ENCODE peak calls at places on chromosomes 11 and 22, in nine cellular contexts. C is Calu3, Z is left lung, F is transverse colon, B is bronchial epithelial cell, Y is esophagus squamous epithelium, M is cardiac fibroblast, W is thoracic aorta, V is fibroblast of lung. Q is an unnamed sample.

GRCh38 chr11:26943636-26944035 is 50.3 kb upstream of the FIBIN start:
- DNase-seq in V (no peak), B (no peak), F (no peak), C (no peak), W (no peak), Y (no peak), Z (no peak), M (no peak), Q (no peak)

GRCh38 chr11:101127348-101127698 is 2.3 kb downstream of the PGR start:
- DNase-seq in W (no peak), F (peak), Z (peak), C (no peak), B (no peak), V (no peak), M (no peak), Y (no peak), Q (peak)

GRCh38 chr11:123056835-123057491 is 5.0 kb downstream of the HSPA8 start:
- DNase-seq in V (no peak), F (no peak), B (no peak), M (no peak), Y (no peak), W (no peak), C (no peak), Z (no peak), Q (no peak)

GRCh38 chr11:104609297-104609696 is 289.0 kb downstream of the CASP12 start:
- DNase-seq in M (peak), Y (no peak), F (peak), Z (no peak), W (no peak), B (peak), C (peak), V (peak), Q (peak)

GRCh38 chr22:25749420-25750169 is 7.6 kb downstream of the MYO18B start:
- DNase-seq in B (no peak), Y (no peak), F (no peak), C (no peak), W (no peak), V (peak), Z (no peak), M (peak), Q (peak)

GRCh38 chr11:1566381-1567051 is 5.6 kb downstream of the DUSP8 start:
- DNase-seq in Y (no peak), B (no peak), C (no peak), W (no peak), F (no peak), V (no peak), M (no peak), Z (peak), Q (no peak)

GRCh38 chr22:47043835-47044721 is 281.6 kb downstream of the TBC1D22A start:
- DNase-seq in V (peak), W (no peak), C (no peak), M (peak), Y (no peak), F (peak), B (no peak), Z (no peak), Q (no peak)

GRCh38 chr11:40722179-40722795 is 737.2 kb downstream of the LRRC4C start:
- DNase-seq in F (no peak), B (peak), C (no peak), V (peak), Y (no peak), W (no peak), M (peak), Z (no peak), Q (peak)

GRCh38 chr11:20367313-20367948 is 3.9 kb downstream of the HTATIP2 start:
- DNase-seq in C (peak), M (peak), F (peak), Y (no peak), W (no peak), B (peak), V (peak), Z (no peak), Q (no peak)

GRCh38 chr11:9664276-9665171 is 647 bp downstream of the SWAP70 start:
- DNase-seq in Z (peak), B (peak), F (peak), C (peak), Y (no peak), W (peak), M (peak), V (peak), Q (peak)

GRCh38 chr11:134001101-134001500 is 44.3 kb upstream of the IGSF9B start:
- DNase-seq in M (no peak), B (no peak), V (no peak), Y (no peak), F (no peak), W (no peak), Z (no peak), C (no peak), Q (no peak)

GRCh38 chr22:24428751-24429410 is 1.5 kb downstream of the ADORA2A start:
- DNase-seq in B (no peak), C (no peak), F (no peak), Z (peak), M (no peak), Y (no peak), W (no peak), V (no peak), Q (no peak)

GRCh38 chr11:120931057-120931779 is 92.7 kb upstream of the TBCEL start:
- DNase-seq in C (no peak), B (no peak), W (no peak), V (no peak), Y (no peak), Z (no peak), F (no peak), M (no peak), Q (no peak)

GRCh38 chr11:120929090-120929489 is 94.8 kb upstream of the TBCEL start:
- DNase-seq in C (no peak), B (no peak), F (no peak), Z (no peak), Y (no peak), M (no peak), W (no peak), V (peak), Q (no peak)

GRCh38 chr11:120925944-120926343 is 98.0 kb upstream of the TBCEL start:
- DNase-seq in Z (no peak), W (no peak), V (no peak), B (no peak), F (no peak), M (no peak), Y (no peak), C (no peak), Q (peak)

GRCh38 chr11:120929664-120930154 is 94.2 kb upstream of the TBCEL start:
- DNase-seq in V (peak), W (no peak), Z (no peak), M (peak), C (peak), Y (no peak), B (peak), F (peak), Q (peak)

GRCh38 chr11:120928506-120929062 is 95.3 kb upstream of the TBCEL start:
- DNase-seq in Y (no peak), Z (no peak), W (no peak), B (no peak), V (no peak), C (no peak), F (no peak), M (no peak), Q (no peak)
- TF ChIP-seq CTCF in Y (no peak), Z (no peak), W (no peak), B (no peak), V (no peak), C (no peak), F (no peak), M (no peak), Q (no peak)

GRCh38 chr11:65084598-65085375 is 765 bp downstream of the ZFPL1 start:
- DNase-seq in B (no peak), M (no peak), F (no peak), Z (no peak), C (no peak), V (no peak), Y (no peak), W (no peak), Q (no peak)

GRCh38 chr11:65086809-65087208 is 2.8 kb downstream of the ZFPL1 start:
- DNase-seq in W (no peak), B (no peak), M (no peak), Y (no peak), F (no peak), V (no peak), Z (no peak), C (no peak), Q (no peak)

GRCh38 chr11:65083134-65083833 is 556 bp downstream of the CDCA5 start:
- DNase-seq in F (no peak), V (no peak), Y (no peak), M (no peak), C (no peak), W (no peak), Z (no peak), B (no peak), Q (no peak)

GRCh38 chr11:65087216-65087615 is 3.2 kb downstream of the ZFPL1 start:
- DNase-seq in M (no peak), W (no peak), V (no peak), Z (no peak), Y (no peak), F (no peak), C (no peak), B (no peak), Q (no peak)

DNA sequence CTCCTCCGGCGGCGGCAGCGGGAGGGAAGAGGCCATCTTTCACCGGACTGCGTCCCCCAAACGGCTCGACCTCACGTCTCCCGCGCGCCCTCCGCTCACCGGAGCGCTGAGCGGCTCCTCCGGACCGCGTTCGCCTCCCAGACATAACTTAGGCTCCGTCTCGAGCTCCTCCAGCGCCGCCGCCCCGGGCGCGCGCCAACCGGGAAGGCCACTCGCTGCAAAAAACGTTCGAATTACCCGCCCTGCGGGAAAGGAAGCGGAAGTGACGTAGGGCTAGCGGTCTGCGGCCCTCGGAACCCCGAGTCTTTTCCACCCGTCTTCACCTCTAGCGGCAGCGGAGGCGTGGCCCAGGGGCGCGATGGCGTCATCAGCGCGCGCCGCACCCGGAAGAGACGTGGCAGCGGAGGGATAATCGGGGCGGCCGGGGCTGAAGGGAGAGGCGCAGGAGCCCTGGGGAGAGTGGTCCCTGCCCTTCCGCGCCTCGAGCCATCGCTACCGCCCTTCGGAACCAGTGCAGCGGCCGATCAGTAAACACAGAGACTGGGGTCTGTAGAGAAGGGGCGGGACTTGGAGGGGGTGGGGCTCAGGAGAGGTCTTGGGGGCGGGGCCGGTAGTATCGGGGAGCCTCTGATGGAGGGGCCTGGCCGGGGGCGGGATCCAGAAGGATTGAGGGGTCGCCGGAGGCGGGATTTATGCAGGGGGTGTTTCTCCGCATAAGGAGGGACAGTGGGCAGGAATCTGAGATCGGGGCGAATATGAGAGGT is at the start of the genes CDCA5 and ZFPL1:
- DNase-seq in F (peak), C (peak), B (peak), Z (peak), V (peak), Y (peak), W (peak), M (peak), Q (peak)
- TF ChIP-seq CTCF in F (no peak), C (no peak), B (no peak), Z (no peak), V (no peak), Y (peak), W (no peak), M (no peak), Q (no peak)

DNA sequence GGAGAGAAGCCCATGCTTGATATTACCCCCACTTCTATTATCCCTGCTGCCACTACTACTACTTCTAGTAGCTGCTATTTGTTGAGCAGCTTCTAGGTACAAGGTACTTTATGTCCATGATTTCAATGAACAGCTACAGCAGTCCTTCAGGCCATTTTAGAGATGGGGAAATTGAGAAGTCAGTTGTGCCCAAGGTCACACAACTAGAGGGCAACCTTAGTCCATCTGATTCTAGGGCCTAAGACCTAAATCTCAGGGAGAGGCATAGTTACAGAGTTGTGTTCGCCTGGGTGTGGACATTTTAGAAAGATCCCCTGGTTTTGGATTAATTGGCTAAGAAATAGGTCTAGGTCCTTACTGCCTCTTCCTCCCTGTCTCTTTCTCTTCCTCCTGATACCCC is 52.3 kb downstream of the MICAL2 start:
- DNase-seq in Y (no peak), C (no peak), Z (no peak), V (no peak), W (no peak), B (no peak), F (no peak), M (no peak), Q (no peak)
- TF ChIP-seq CTCF in Y (no peak), C (no peak), Z (no peak), V (no peak), W (no peak), B (no peak), F (no peak), M (no peak), Q (peak)

GRCh38 chr11:72238492-72239295 is 5.3 kb downstream of the PHOX2A start:
- DNase-seq in B (no peak), C (no peak), W (no peak), Y (no peak), Z (no peak), M (no peak), F (no peak), V (no peak), Q (peak)
- TF ChIP-seq CTCF in B (no peak), C (no peak), W (no peak), Y (no peak), Z (peak), M (no peak), F (no peak), V (no peak), Q (no peak)

GRCh38 chr11:47981667-47982404 is 1.5 kb downstream of the PTPRJ start:
- DNase-seq in C (no peak), Y (no peak), V (no peak), F (no peak), B (no peak), W (no peak), Z (peak), M (no peak), Q (peak)

GRCh38 chr11:47979378-47980092 is 824 bp upstream of the PTPRJ start:
- DNase-seq in B (no peak), Y (no peak), M (no peak), Z (no peak), V (no peak), C (no peak), F (no peak), W (no peak), Q (peak)

GRCh38 chr11:47980093-47980906 is at the start of gene PTPRJ:
- DNase-seq in Z (peak), C (peak), B (no peak), V (peak), F (peak), M (peak), W (no peak), Y (no peak), Q (peak)

GRCh38 chr11:47983464-47984397 is 3.4 kb downstream of the PTPRJ start:
- DNase-seq in W (no peak), B (no peak), Z (no peak), F (no peak), C (no peak), V (peak), Y (no peak), M (peak), Q (no peak)

DNA sequence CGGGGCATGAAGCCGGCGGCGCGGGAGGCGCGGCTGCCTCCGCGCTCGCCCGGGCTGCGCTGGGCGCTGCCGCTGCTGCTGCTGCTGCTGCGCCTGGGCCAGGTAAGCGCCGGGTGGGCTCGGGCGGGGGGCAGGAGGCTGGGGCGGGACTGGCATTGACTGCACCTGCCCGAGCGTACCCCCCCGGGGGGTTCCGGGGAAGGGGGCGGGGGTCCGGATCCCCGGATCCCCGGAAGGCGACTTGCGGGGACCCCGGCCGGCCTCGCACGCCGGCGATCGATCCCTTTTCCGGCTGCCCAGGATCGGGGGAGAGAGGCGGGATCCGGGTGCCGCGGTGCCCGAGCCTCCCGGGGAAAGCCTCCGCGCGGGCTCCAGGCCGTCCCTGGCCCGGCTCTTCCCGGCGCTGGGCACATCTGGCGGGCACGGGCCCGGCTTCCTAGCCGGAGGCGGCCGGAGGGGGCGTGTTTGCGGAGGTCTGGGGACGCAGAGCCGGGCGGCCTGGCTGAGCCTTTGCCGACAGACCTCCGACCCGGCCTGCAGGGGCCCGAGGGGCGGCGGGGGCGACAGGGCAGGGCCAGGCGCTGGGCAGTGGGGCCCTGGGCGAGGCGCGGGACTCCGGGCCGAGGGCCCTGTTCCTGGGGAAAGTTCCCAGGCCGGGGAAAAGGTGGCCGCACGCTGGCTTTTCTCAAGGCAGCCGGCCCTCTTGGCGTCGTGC is 705 bp downstream of the PTPRJ start:
- DNase-seq in V (peak), F (peak), C (peak), M (peak), Z (peak), W (no peak), B (no peak), Y (no peak), Q (peak)
- TF ChIP-seq CTCF in V (peak), F (no peak), C (no peak), M (no peak), Z (no peak), W (peak), B (peak), Y (peak), Q (peak)

Q was measured in GM20000.